ENCODE peak calls at places on chromosomes 5 and 9, in six cellular contexts. O is GM12878, I is ovary, Y is transverse colon, S is A549, P is HepG2. V is an unnamed sample.

GRCh38 chr9:77163889-77164288 is 13.4 kb upstream of the VPS13A start:
- DNase-seq in S (no peak), Y (no peak), P (no peak), O (no peak), I (no peak), V (no peak)

GRCh38 chr9:115847245-115847644 is 306.3 kb upstream of the PAPPA start:
- DNase-seq in P (no peak), Y (no peak), O (no peak), I (no peak), S (peak), V (no peak)

GRCh38 chr9:81519816-81520215 is 169.5 kb downstream of the TLE1 start:
- DNase-seq in P (no peak), I (no peak), S (no peak), Y (no peak), O (no peak), V (no peak)

GRCh38 chr5:153866176-153866575 is 172.5 kb downstream of the FAM114A2 start:
- DNase-seq in O (no peak), S (no peak), P (no peak), I (no peak), Y (no peak), V (no peak)

GRCh38 chr5:141780240-141780951 is 97.8 kb downstream of the PCDH1 start:
- DNase-seq in P (no peak), S (no peak), O (no peak), I (no peak), Y (no peak), V (no peak)

GRCh38 chr9:112041536-112042243 is 133.4 kb downstream of the SUSD1 start:
- DNase-seq in I (no peak), O (no peak), Y (no peak), P (peak), S (peak), V (no peak)

GRCh38 chr5:11595045-11595444 is 309.2 kb downstream of the CTNND2 start:
- DNase-seq in O (no peak), P (peak), I (no peak), Y (no peak), S (no peak), V (no peak)

GRCh38 chr5:150263801-150264621 is 25.6 kb downstream of the CAMK2A start:
- DNase-seq in Y (no peak), P (no peak), O (no peak), I (peak), S (peak), V (no peak)

GRCh38 chr5:132263548-132264261 is 6.2 kb downstream of the PDLIM4 start:
- DNase-seq in S (peak), I (peak), P (no peak), O (no peak), Y (peak), V (no peak)

GRCh38 chr5:160071521-160072299 is 47.5 kb downstream of the PWWP2A start:
- DNase-seq in Y (no peak), S (no peak), I (peak), O (no peak), P (no peak), V (no peak)

DNA sequence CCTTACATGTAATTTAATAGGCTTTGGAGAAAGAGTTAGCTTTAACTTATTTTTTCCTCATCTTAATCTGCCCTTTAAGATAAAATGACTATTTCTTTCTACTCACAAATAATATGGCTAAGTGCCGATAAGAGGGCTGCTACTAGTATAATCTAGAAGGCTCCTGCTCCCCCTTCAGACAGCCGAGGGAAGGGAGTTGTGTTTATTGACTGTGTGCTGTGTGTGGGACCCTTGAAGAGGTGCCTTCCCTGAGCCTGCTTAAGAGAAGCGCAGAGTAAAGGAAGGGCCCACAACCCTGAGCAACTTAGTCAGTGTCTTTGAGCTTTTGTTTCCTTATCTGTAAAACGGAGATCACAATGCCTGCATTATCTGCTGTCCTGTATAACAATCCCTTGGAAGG is 28.1 kb upstream of the CKMT2 start:
- DNase-seq in O (no peak), P (no peak), S (no peak), Y (no peak), I (no peak), V (no peak)
- TF ChIP-seq CTCF in O (no peak), P (no peak), S (no peak), Y (no peak), I (no peak), V (no peak)

GRCh38 chr5:133844836-133845235 is 123.6 kb downstream of the C5orf15 start:
- DNase-seq in Y (no peak), P (no peak), I (no peak), O (no peak), S (no peak), V (no peak)
- TF ChIP-seq EP300 in Y (no peak), P (no peak), I (no peak), O (no peak), S (no peak), V (no peak)

GRCh38 chr9:84471816-84472215 is 131.3 kb upstream of the SLC28A3 start:
- DNase-seq in S (no peak), Y (no peak), O (no peak), I (peak), P (no peak), V (no peak)
- H3K4me3 ChIP-seq in S (no peak), Y (no peak), O (no peak), I (no peak), P (no peak), V (no peak)

DNA sequence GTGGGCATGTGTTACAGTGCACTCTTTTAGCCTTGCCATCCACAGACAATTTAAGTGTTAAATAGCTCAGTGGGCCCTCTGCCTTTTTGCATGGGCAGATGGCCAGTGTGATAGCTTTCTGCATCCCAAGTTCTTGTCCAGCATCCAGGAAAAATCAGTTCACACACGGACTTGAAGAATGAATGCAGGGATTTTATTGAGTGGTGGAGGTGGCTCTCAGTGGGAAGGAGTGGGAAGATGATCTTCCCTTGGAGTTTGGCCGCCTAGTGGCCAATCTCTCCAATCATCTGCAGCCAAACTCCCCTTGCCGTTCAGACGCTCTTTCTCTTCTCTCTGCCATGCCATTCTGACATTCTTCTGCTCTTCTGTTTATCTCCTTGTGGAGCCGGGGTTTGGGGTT is 322.4 kb upstream of the GRAMD2B start:
- DNase-seq in I (no peak), P (no peak), S (peak), Y (no peak), O (no peak), V (no peak)
- TF ChIP-seq CTCF in I (no peak), P (peak), S (peak), Y (no peak), O (peak), V (no peak)

GRCh38 chr9:107638922-107639321 is 149.4 kb upstream of the KLF4 start:
- DNase-seq in I (peak), P (no peak), O (no peak), S (peak), Y (peak), V (peak)

GRCh38 chr9:107636596-107637405 is 147.2 kb upstream of the KLF4 start:
- DNase-seq in S (no peak), Y (no peak), I (no peak), P (no peak), O (no peak), V (no peak)

GRCh38 chr9:107639426-107639825 is 149.9 kb upstream of the KLF4 start:
- DNase-seq in I (no peak), S (no peak), Y (no peak), P (no peak), O (no peak), V (no peak)

GRCh38 chr9:107638496-107638895 is 148.9 kb upstream of the KLF4 start:
- DNase-seq in P (no peak), O (no peak), S (no peak), I (no peak), Y (no peak), V (no peak)

DNA sequence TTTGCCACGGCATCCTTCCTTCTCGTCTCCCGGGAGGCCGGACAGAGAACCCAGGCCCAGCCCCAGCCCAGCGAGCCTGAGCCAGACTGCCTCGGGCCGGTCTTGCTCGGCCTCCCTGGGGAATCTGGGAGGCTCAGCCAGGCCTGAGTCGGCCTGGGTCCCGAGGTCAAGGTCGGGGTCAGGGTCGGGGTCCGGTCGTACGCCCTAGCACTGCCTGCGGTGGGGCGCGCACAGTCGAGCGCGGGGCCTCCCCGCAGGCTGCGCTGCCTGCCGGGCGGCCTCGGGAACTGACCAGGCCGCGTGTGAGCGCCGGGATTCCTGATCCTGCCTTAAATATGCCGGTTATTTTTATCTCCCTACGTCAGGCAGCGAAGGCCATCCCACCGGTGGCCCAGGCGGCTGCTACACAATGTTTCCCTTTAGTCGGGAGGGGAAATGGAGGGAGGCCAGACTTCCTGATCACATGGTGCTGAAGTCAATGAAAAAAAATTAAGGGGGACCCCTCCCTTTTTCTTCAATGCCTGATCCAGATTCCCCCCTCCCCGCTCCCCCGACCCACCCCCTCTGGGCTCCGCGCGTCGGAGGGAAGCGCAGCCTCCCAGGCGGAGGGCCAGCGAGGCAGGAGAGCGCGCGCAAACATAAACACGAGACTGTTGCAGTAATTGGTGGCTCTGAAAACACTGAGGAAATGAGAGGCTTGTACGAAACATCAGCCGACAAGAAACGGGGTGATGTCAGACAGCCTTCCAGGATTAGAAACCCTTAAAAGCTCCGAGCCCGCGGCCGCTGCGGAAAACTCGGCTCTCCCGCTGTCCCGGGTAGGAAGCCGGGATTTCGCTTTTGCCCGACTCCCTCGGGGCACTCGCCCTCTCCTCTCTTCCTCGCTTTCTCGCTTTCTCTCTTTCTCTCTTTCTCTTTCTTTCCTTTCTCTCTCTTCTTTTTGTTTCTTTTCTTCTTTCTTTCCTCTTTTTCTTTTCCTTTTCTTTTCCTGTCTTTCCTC is 148.2 kb upstream of the KLF4 start:
- DNase-seq in Y (peak), S (peak), I (peak), O (no peak), P (no peak), V (peak)
- TF ChIP-seq EP300 in Y (no peak), S (no peak), I (peak), O (no peak), P (no peak), V (peak)

GRCh38 chr9:75389096-75389495 is 300.8 kb downstream of the OSTF1 start:
- DNase-seq in Y (no peak), P (no peak), O (no peak), I (no peak), S (no peak), V (no peak)

GRCh38 chr9:75391497-75391896 is 303.2 kb downstream of the OSTF1 start:
- DNase-seq in I (no peak), S (no peak), O (no peak), P (no peak), Y (no peak), V (no peak)

GRCh38 chr9:75385236-75385635 is 296.9 kb downstream of the OSTF1 start:
- DNase-seq in I (no peak), Y (no peak), P (no peak), S (no peak), O (no peak), V (no peak)

GRCh38 chr9:75390951-75391350 is 302.6 kb downstream of the OSTF1 start:
- DNase-seq in O (no peak), Y (no peak), P (no peak), S (no peak), I (no peak), V (no peak)
- H3K4me3 ChIP-seq in O (no peak), Y (no peak), P (no peak), S (no peak), I (no peak), V (no peak)

GRCh38 chr9:85898288-85898802 is 42.6 kb upstream of the NAA35 start:
- DNase-seq in S (no peak), Y (no peak), O (no peak), P (no peak), I (no peak), V (no peak)

GRCh38 chr9:85897853-85898252 is 43.1 kb upstream of the NAA35 start:
- DNase-seq in O (no peak), P (no peak), I (no peak), S (no peak), Y (no peak), V (no peak)

GRCh38 chr9:85892406-85892805 is 48.5 kb upstream of the NAA35 start:
- DNase-seq in S (no peak), I (no peak), Y (no peak), O (no peak), P (no peak), V (no peak)

GRCh38 chr9:85899388-85899787 is 41.6 kb upstream of the NAA35 start:
- DNase-seq in S (no peak), Y (no peak), P (no peak), O (no peak), I (no peak), V (no peak)

GRCh38 chr9:85895685-85896084 is 45.3 kb upstream of the NAA35 start:
- DNase-seq in O (no peak), Y (no peak), I (no peak), P (no peak), S (no peak), V (no peak)
- TF ChIP-seq CTCF in O (no peak), Y (no peak), I (no peak), P (no peak), S (no peak), V (no peak)

DNA sequence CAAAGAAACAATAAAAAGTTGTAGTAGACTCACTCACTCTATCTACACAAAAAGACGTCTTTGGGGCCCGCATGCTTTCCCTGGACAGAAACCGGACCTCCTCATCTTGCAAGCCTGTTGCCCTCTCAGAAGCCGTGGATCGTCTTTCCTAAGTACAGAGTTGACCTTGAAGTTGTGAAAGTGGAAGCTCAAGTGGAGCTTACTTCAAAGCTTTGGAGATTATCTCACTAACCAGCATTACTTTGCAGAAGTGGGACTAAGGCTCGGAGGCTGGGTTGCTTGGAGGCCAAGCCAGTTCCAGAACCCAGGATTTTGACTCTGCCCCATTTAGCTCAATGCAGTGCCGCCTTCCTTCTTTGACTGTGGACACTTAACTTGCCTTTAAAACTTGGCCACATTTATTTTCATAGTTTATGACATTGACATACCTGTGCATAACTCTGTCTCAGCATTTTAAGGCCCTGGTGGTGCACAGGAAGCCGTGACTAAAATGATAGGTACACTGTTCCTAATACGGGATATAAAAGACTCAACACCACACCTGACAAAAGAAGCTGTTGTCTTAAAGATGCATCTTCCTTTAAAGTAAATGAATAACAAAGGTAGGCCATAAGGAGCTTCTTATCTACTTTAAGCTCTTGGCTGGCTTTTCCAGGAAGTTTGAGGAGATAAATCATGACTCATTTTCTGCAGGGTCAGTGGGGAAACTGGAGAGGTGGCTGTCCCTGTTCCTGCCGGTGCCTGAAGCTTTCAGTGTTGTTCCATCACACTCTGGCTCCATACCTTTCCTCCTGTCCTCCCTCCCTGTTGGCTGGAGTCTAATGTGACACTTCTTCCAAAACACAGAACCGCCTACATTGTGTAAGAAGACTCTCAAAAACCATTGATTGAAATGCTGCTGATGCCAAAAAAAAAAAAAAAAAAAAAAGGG is 10.7 kb downstream of the SLC25A25 start:
- DNase-seq in Y (peak), O (no peak), I (peak), P (no peak), S (peak), V (no peak)
- TF ChIP-seq EP300 in Y (no peak), O (no peak), I (no peak), P (no peak), S (no peak), V (no peak)